ENCODE peak calls at places on chromosomes 2 and 18, in seven cellular contexts. Y, F, E, S, U, L and R are unnamed samples.

GRCh38 chr18:77105021-77105420 is 27.6 kb downstream of the MBP start:
- DNase-seq in Y (no peak), F (no peak), E (no peak), S (no peak), U (no peak), L (no peak), R (no peak)

GRCh38 chr2:189534854-189535253 is 45.7 kb downstream of the SLC40A1 start:
- DNase-seq in Y (no peak), F (no peak), E (no peak), S (no peak), U (no peak), L (peak; percentile 66), R (no peak)

GRCh38 chr2:24924732-24925131 is 4.7 kb upstream of the ADCY3 start:
- DNase-seq in Y (no peak), F (no peak), E (no peak), S (no peak), U (no peak), L (no peak), R (no peak)

GRCh38 chr2:239264838-239265651 is 135.8 kb downstream of the HDAC4 start:
- DNase-seq in Y (no peak), F (no peak), E (peak; percentile 56), S (peak; percentile 71), U (no peak), L (peak; percentile 79), R (no peak)

GRCh38 chr2:224417361-224417729 is 15.4 kb upstream of the FAM124B start:
- DNase-seq in Y (no peak), F (no peak), E (no peak), S (no peak), U (no peak), L (peak; percentile 18), R (no peak)

GRCh38 chr2:242060212-242060835 is 190.8 kb downstream of the RTP5 start:
- DNase-seq in Y (no peak), F (peak; percentile 21), E (no peak), S (no peak), U (no peak), L (peak; percentile 71), R (no peak)

GRCh38 chr2:6949009-6949351 is 31.8 kb downstream of the RNF144A start:
- DNase-seq in Y (no peak), F (no peak), E (no peak), S (no peak), U (no peak), L (no peak), R (no peak)

GRCh38 chr2:235734168-235734567 is 240.3 kb downstream of the AGAP1 start:
- DNase-seq in Y (no peak), F (no peak), E (no peak), S (no peak), U (no peak), L (no peak), R (no peak)

GRCh38 chr2:36367497-36368353 is 12.1 kb downstream of the CRIM1 start:
- DNase-seq in Y (no peak), F (no peak), E (no peak), S (no peak), U (no peak), L (peak; percentile 57), R (no peak)

GRCh38 chr2:102005989-102006885 is 14.5 kb downstream of the IL1R2 start:
- DNase-seq in Y (peak; percentile 72), F (no peak), E (peak; percentile 44), S (no peak), U (peak; percentile 65), L (peak; percentile 36), R (no peak)

GRCh38 chr2:36698978-36699377 is 2.5 kb downstream of the VIT start:
- DNase-seq in Y (peak; percentile 76), F (no peak), E (no peak), S (no peak), U (no peak), L (no peak), R (no peak)

DNA sequence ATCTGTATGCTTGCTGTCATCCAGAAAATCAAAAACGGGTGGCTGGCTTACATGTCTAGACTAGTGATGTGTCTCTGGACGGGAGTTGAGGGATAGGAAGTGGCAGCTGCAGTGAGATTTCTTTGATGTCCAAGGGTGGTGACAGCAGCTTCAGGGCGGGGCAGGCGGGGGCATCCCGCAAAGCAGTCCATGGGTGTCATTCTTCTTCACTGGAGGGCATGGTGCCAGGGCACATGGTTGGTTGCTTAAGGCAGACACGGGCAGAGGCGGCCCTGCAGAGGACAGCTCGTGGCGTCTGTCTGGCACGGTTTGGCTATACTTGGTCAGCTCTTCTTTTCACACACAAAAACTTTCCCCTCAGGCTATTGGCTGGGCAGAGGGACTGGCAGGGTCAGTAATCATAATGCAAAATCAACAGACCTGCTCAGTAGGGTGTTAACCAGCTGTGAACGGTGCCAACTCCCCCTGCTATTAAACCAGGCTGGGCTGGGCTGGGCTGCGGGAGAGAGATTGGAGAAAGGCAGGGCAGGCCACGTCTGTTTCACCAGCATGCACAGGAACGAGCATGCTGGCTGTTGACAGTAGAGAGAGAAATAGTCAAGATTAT is 63.7 kb downstream of the COL4A3 start:
- DNase-seq in Y (no peak), F (no peak), E (no peak), S (peak; percentile 66), U (no peak), L (peak; percentile 11), R (no peak)
- TF ChIP-seq CTCF in Y (no peak), F (no peak), E (no peak), S (no peak), U (no peak), L (no peak), R (no peak)

GRCh38 chr2:222915092-222915957 is 54.5 kb downstream of the ACSL3 start:
- DNase-seq in Y (no peak), F (no peak), E (peak; percentile 4), S (no peak), U (no peak), L (no peak), R (no peak)
- TF ChIP-seq CTCF in Y (peak; percentile 46), F (no peak), E (peak; percentile 43), S (peak; percentile 51), U (peak; percentile 68), L (peak; percentile 57), R (no peak)

GRCh38 chr2:8431446-8432125 is 250.3 kb upstream of the ID2 start:
- DNase-seq in Y (no peak), F (no peak), E (no peak), S (no peak), U (no peak), L (peak; percentile 38), R (no peak)

GRCh38 chr2:8427211-8427610 is 254.6 kb upstream of the ID2 start:
- DNase-seq in Y (no peak), F (no peak), E (no peak), S (no peak), U (no peak), L (no peak), R (no peak)

GRCh38 chr2:8432712-8433336 is 249.0 kb upstream of the ID2 start:
- DNase-seq in Y (no peak), F (no peak), E (no peak), S (no peak), U (no peak), L (no peak), R (no peak)

GRCh38 chr2:8433390-8433789 is 248.5 kb upstream of the ID2 start:
- DNase-seq in Y (no peak), F (no peak), E (no peak), S (no peak), U (no peak), L (no peak), R (no peak)

DNA sequence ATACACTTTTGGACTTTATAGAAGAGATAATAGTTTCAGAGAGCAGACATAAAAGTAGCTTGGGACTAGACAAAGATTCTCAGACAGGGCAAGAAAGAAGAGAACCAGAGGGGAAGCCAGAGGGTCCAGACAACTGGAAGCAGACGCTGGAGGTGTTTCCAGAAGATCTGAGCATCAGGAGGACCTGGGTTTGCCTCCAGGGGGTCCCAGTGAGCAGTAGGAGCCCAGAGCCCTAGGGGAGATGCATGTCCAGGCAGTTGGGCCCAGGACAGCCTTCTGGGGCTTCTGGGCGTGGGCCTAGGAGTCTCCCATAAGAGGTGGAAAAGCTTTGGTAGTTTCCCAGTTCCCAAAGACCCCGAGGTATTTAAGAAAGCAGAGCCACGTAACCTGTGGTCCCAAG is 251.2 kb upstream of the ID2 start:
- DNase-seq in Y (no peak), F (no peak), E (no peak), S (no peak), U (no peak), L (no peak), R (no peak)
- TF ChIP-seq CTCF in Y (no peak), F (no peak), E (peak; percentile 24), S (no peak), U (no peak), L (no peak), R (no peak)

DNA sequence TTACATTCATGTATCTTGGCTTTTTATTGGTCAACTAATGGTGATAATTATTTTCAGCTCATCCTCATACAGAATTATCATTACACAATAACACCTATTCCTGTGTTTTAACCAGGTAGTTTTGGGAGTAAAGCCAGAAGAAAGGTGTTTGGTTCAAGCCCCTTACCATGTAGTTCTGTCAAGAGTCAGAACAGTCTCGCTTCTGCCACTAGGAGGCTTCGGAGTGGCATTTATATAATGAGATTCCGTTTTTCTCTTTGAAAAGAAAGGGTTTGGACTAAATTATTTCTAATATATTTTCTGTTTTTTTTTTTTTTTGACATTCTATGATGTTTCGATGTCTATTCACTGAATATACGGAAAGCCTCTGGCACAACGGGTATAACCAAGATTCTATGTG is 217.8 kb downstream of the CDH7 start:
- DNase-seq in Y (no peak), F (no peak), E (no peak), S (no peak), U (peak; percentile 24), L (no peak), R (no peak)
- TF ChIP-seq CTCF in Y (peak; percentile 19), F (no peak), E (no peak), S (peak; percentile 24), U (peak; percentile 73), L (no peak), R (no peak)

DNA sequence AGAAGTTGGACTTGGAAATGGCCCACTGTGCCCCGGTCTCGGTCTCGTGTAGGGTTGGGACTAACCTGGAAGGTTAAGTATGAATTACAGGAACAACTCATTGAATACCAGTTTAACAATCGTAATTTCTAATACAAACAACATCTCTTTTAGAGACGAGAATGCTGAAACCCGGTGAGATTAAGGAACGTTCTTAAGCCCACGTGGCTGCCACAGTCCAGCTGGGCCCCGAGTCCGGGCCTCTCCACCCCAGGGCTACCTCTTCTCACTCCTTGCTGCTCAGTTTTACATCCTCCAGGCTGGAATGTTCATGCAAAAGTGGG is 29.4 kb downstream of the NGEF start:
- DNase-seq in Y (no peak), F (no peak), E (no peak), S (no peak), U (no peak), L (no peak), R (no peak)
- TF ChIP-seq CTCF in Y (no peak), F (no peak), E (no peak), S (no peak), U (no peak), L (no peak), R (no peak)

DNA sequence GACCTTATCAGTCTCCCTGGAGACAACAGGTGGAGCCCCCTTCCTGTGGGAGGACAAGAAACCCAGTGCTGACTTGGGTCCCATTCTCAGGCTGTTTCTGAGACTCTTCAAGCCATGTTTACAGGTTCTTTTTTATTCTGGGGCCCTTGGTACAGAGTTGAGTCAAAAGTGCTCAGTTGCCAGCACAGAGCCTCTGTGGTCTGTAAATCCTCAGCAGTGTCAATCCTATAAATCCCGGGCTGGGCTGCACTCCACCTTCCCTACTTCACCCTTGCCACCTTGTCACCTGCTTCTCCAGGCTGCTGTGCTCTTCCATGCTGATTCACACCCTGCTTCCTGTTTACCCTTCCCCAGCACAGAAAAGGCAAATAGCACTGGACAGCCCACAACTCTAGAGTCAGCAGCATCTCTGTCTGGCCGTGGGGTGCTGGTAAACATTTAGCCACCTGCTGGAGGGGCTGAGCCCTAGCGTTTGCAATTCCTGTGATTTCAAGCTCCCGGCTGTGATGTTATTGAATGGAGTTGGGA is 74.7 kb downstream of the TNFRSF11A start:
- DNase-seq in Y (no peak), F (no peak), E (no peak), S (no peak), U (peak; percentile 27), L (no peak), R (no peak)
- TF ChIP-seq CTCF in Y (no peak), F (no peak), E (peak; percentile 69), S (no peak), U (peak; percentile 24), L (peak; percentile 12), R (no peak)